ENCODE peak calls at places on chromosomes 13 and 19, in four cellular contexts. One of them, this sample, is unnamed.

GRCh38 chr13:109369357-109370052 is 416.9 kb downstream of the IRS2 start:
- DNase-seq in CD8-positive, alpha-beta memory T cell: no peak
- DNase-seq in left cardiac atrium: no peak
- DNase-seq in lung: no peak
- DNase-seq in this sample: no peak

GRCh38 chr13:99086869-99087129 is 108.9 kb upstream of the DOCK9 start:
- DNase-seq in CD8-positive, alpha-beta memory T cell: peak; percentile 30
- DNase-seq in left cardiac atrium: peak; percentile 54
- DNase-seq in lung: no peak
- DNase-seq in this sample: peak; percentile 49

GRCh38 chr13:33642374-33643065 is 175.4 kb upstream of the RFC3 start:
- DNase-seq in CD8-positive, alpha-beta memory T cell: no peak
- DNase-seq in left cardiac atrium: peak; percentile 29
- DNase-seq in lung: no peak
- DNase-seq in this sample: no peak

GRCh38 chr19:11806354-11807098 is 7.5 kb upstream of the ZNF440 start:
- DNase-seq in CD8-positive, alpha-beta memory T cell: no peak
- DNase-seq in left cardiac atrium: no peak
- DNase-seq in lung: no peak
- DNase-seq in this sample: no peak

GRCh38 chr13:37816276-37816675 is 53.3 kb downstream of the TRPC4 start:
- DNase-seq in CD8-positive, alpha-beta memory T cell: no peak
- DNase-seq in left cardiac atrium: no peak
- DNase-seq in lung: no peak
- DNase-seq in this sample: no peak

GRCh38 chr19:47027586-47028371 is 8.1 kb downstream of the NPAS1 start:
- DNase-seq in CD8-positive, alpha-beta memory T cell: no peak
- DNase-seq in left cardiac atrium: no peak
- DNase-seq in lung: no peak
- DNase-seq in this sample: no peak

GRCh38 chr19:47176627-47177090 is 46.0 kb downstream of the SAE1 start:
- DNase-seq in CD8-positive, alpha-beta memory T cell: no peak
- DNase-seq in left cardiac atrium: peak; percentile 30
- DNase-seq in lung: no peak
- DNase-seq in this sample: peak; percentile 19

GRCh38 chr13:83325454-83325853 is 556.8 kb downstream of the SLITRK1 start:
- DNase-seq in CD8-positive, alpha-beta memory T cell: no peak
- DNase-seq in left cardiac atrium: no peak
- DNase-seq in lung: no peak
- DNase-seq in this sample: no peak

GRCh38 chr13:92886535-92887098 is 340.0 kb upstream of the GPC6 start:
- DNase-seq in CD8-positive, alpha-beta memory T cell: no peak
- DNase-seq in left cardiac atrium: no peak
- DNase-seq in lung: no peak
- DNase-seq in this sample: no peak

GRCh38 chr13:24119593-24120508 is 40.7 kb upstream of the SPATA13 start:
- DNase-seq in CD8-positive, alpha-beta memory T cell: no peak
- DNase-seq in left cardiac atrium: no peak
- DNase-seq in lung: no peak
- DNase-seq in this sample: no peak

GRCh38 chr13:49853535-49853934 is 61.1 kb upstream of the KPNA3 start:
- DNase-seq in CD8-positive, alpha-beta memory T cell: no peak
- DNase-seq in left cardiac atrium: no peak
- DNase-seq in lung: no peak
- DNase-seq in this sample: no peak

GRCh38 chr19:12555456-12555930 is 4.2 kb upstream of the ZNF564 start:
- DNase-seq in CD8-positive, alpha-beta memory T cell: no peak
- DNase-seq in left cardiac atrium: no peak
- DNase-seq in lung: no peak
- DNase-seq in this sample: no peak

GRCh38 chr19:32318884-32319520 is 26.4 kb upstream of the ZNF507 start:
- DNase-seq in CD8-positive, alpha-beta memory T cell: no peak
- DNase-seq in left cardiac atrium: no peak
- DNase-seq in lung: no peak
- DNase-seq in this sample: no peak

GRCh38 chr13:51044023-51044665 is 66.9 kb downstream of the C13orf42 start:
- DNase-seq in CD8-positive, alpha-beta memory T cell: no peak
- DNase-seq in left cardiac atrium: no peak
- DNase-seq in lung: no peak
- DNase-seq in this sample: no peak

GRCh38 chr19:33785795-33786194 is 10.9 kb upstream of the KCTD15 start:
- DNase-seq in CD8-positive, alpha-beta memory T cell: no peak
- DNase-seq in left cardiac atrium: no peak
- DNase-seq in lung: no peak
- DNase-seq in this sample: no peak